ENCODE peak calls at places on chromosomes 12 and 14, in seven cellular contexts. One of them, this sample, is unnamed.

GRCh38 chr14:25049559-25050493 is at the start of gene STXBP6:
- DNase-seq in thoracic aorta: no peak
- DNase-seq in body of pancreas: peak; percentile 87
- DNase-seq in endothelial cell of umbilical vein: peak; percentile 39
- DNase-seq in prostate gland: peak; percentile 77
- DNase-seq in left ventricle myocardium inferior: peak; percentile 84
- DNase-seq in right cardiac atrium: peak; percentile 92
- DNase-seq in this sample: no peak

GRCh38 chr12:52945389-52946232 is 3.3 kb upstream of the KRT18 start:
- DNase-seq in left ventricle myocardium inferior: no peak
- DNase-seq in endothelial cell of umbilical vein: peak; percentile 41
- DNase-seq in right cardiac atrium: no peak
- DNase-seq in body of pancreas: peak; percentile 60
- DNase-seq in thoracic aorta: no peak
- DNase-seq in prostate gland: no peak
- DNase-seq in this sample: no peak

GRCh38 chr14:24403294-24404013 is 4.7 kb downstream of the NYNRIN start:
- DNase-seq in right cardiac atrium: peak; percentile 58
- DNase-seq in prostate gland: no peak
- DNase-seq in left ventricle myocardium inferior: no peak
- DNase-seq in endothelial cell of umbilical vein: peak; percentile 28
- DNase-seq in thoracic aorta: no peak
- DNase-seq in body of pancreas: no peak
- DNase-seq in this sample: no peak

GRCh38 chr14:42633504-42634095 is 1026.9 kb downstream of the LRFN5 start:
- DNase-seq in right cardiac atrium: no peak
- DNase-seq in body of pancreas: no peak
- DNase-seq in endothelial cell of umbilical vein: no peak
- DNase-seq in thoracic aorta: no peak
- DNase-seq in prostate gland: no peak
- DNase-seq in left ventricle myocardium inferior: no peak
- DNase-seq in this sample: no peak

GRCh38 chr12:69331846-69332684 is 16.1 kb upstream of the LYZ start:
- DNase-seq in right cardiac atrium: no peak
- DNase-seq in left ventricle myocardium inferior: no peak
- DNase-seq in thoracic aorta: no peak
- DNase-seq in endothelial cell of umbilical vein: no peak
- DNase-seq in body of pancreas: no peak
- DNase-seq in prostate gland: no peak
- DNase-seq in this sample: no peak

GRCh38 chr12:90510948-90511347 is 444.0 kb downstream of the CCER1 start:
- DNase-seq in endothelial cell of umbilical vein: no peak
- DNase-seq in prostate gland: no peak
- DNase-seq in left ventricle myocardium inferior: no peak
- DNase-seq in thoracic aorta: no peak
- DNase-seq in right cardiac atrium: no peak
- DNase-seq in body of pancreas: no peak
- DNase-seq in this sample: no peak

GRCh38 chr12:24078318-24078765 is 128.9 kb upstream of the SOX5 start:
- DNase-seq in prostate gland: no peak
- DNase-seq in left ventricle myocardium inferior: no peak
- DNase-seq in endothelial cell of umbilical vein: no peak
- DNase-seq in right cardiac atrium: no peak
- DNase-seq in thoracic aorta: no peak
- DNase-seq in body of pancreas: no peak
- DNase-seq in this sample: no peak

GRCh38 chr12:7217475-7218069 is 28.1 kb downstream of the PEX5 start:
- DNase-seq in thoracic aorta: no peak
- DNase-seq in prostate gland: no peak
- DNase-seq in left ventricle myocardium inferior: no peak
- DNase-seq in endothelial cell of umbilical vein: no peak
- DNase-seq in right cardiac atrium: no peak
- DNase-seq in body of pancreas: no peak
- DNase-seq in this sample: no peak

GRCh38 chr14:91143862-91144261 is 30.0 kb downstream of the DGLUCY start:
- DNase-seq in prostate gland: no peak
- DNase-seq in right cardiac atrium: peak; percentile 82
- DNase-seq in endothelial cell of umbilical vein: peak; percentile 80
- DNase-seq in left ventricle myocardium inferior: no peak
- DNase-seq in thoracic aorta: peak; percentile 83
- DNase-seq in body of pancreas: peak; percentile 69
- DNase-seq in this sample: no peak

GRCh38 chr12:82326905-82327503 is 31.2 kb downstream of the CCDC59 start:
- DNase-seq in prostate gland: no peak
- DNase-seq in left ventricle myocardium inferior: no peak
- DNase-seq in endothelial cell of umbilical vein: peak; percentile 28
- DNase-seq in thoracic aorta: no peak
- DNase-seq in right cardiac atrium: no peak
- DNase-seq in body of pancreas: no peak
- DNase-seq in this sample: no peak

GRCh38 chr12:96221391-96221790 is 27.2 kb downstream of the ELK3 start:
- DNase-seq in thoracic aorta: no peak
- DNase-seq in left ventricle myocardium inferior: no peak
- DNase-seq in prostate gland: no peak
- DNase-seq in endothelial cell of umbilical vein: no peak
- DNase-seq in right cardiac atrium: no peak
- DNase-seq in body of pancreas: no peak
- DNase-seq in this sample: no peak

GRCh38 chr12:96219700-96220206 is 25.6 kb downstream of the ELK3 start:
- DNase-seq in prostate gland: no peak
- DNase-seq in endothelial cell of umbilical vein: peak; percentile 96
- DNase-seq in right cardiac atrium: no peak
- DNase-seq in body of pancreas: no peak
- DNase-seq in thoracic aorta: no peak
- DNase-seq in left ventricle myocardium inferior: no peak
- DNase-seq in this sample: no peak

GRCh38 chr12:96215933-96216273 is 21.7 kb downstream of the ELK3 start:
- DNase-seq in endothelial cell of umbilical vein: no peak
- DNase-seq in thoracic aorta: no peak
- DNase-seq in right cardiac atrium: no peak
- DNase-seq in body of pancreas: no peak
- DNase-seq in left ventricle myocardium inferior: no peak
- DNase-seq in prostate gland: no peak
- DNase-seq in this sample: no peak

GRCh38 chr12:96220902-96221301 is 26.7 kb downstream of the ELK3 start:
- DNase-seq in prostate gland: no peak
- DNase-seq in left ventricle myocardium inferior: peak; percentile 86
- DNase-seq in endothelial cell of umbilical vein: no peak
- DNase-seq in right cardiac atrium: peak; percentile 86
- DNase-seq in thoracic aorta: no peak
- DNase-seq in body of pancreas: no peak
- DNase-seq in this sample: no peak

GRCh38 chr12:96218989-96219678 is 25.0 kb downstream of the ELK3 start:
- DNase-seq in prostate gland: no peak
- DNase-seq in thoracic aorta: no peak
- DNase-seq in right cardiac atrium: no peak
- DNase-seq in body of pancreas: no peak
- DNase-seq in left ventricle myocardium inferior: no peak
- DNase-seq in endothelial cell of umbilical vein: no peak
- DNase-seq in this sample: no peak
- H3K4me3 ChIP-seq in prostate gland: no peak overlapping the region
- H3K4me3 ChIP-seq in thoracic aorta: no peak overlapping the region
- H3K4me3 ChIP-seq in right cardiac atrium: no peak overlapping the region
- H3K4me3 ChIP-seq in body of pancreas: no peak overlapping the region
- H3K4me3 ChIP-seq in left ventricle myocardium inferior: no peak overlapping the region
- H3K4me3 ChIP-seq in endothelial cell of umbilical vein: no peak overlapping the region
- H3K4me3 ChIP-seq in this sample: no peak overlapping the region

GRCh38 chr12:120825337-120825736 is 78.8 kb downstream of the SPPL3 start:
- DNase-seq in right cardiac atrium: no peak
- DNase-seq in thoracic aorta: no peak
- DNase-seq in endothelial cell of umbilical vein: no peak
- DNase-seq in prostate gland: no peak
- DNase-seq in left ventricle myocardium inferior: no peak
- DNase-seq in body of pancreas: no peak
- DNase-seq in this sample: no peak
- H3K4me1 ChIP-seq in right cardiac atrium: peaks cover 11% of the 10 kb centered on the region
- H3K4me1 ChIP-seq in thoracic aorta: peaks cover 20% of the 10 kb centered on the region
- H3K4me1 ChIP-seq in endothelial cell of umbilical vein: no peaks in the 10 kb centered on the region
- H3K4me1 ChIP-seq in prostate gland: no peaks in the 10 kb centered on the region
- H3K4me1 ChIP-seq in left ventricle myocardium inferior: peaks cover 72% of the 10 kb centered on the region
- H3K4me1 ChIP-seq in body of pancreas: peaks cover 25% of the 10 kb centered on the region
- H3K4me1 ChIP-seq in this sample: peaks cover 3% of the 10 kb centered on the region

DNA sequence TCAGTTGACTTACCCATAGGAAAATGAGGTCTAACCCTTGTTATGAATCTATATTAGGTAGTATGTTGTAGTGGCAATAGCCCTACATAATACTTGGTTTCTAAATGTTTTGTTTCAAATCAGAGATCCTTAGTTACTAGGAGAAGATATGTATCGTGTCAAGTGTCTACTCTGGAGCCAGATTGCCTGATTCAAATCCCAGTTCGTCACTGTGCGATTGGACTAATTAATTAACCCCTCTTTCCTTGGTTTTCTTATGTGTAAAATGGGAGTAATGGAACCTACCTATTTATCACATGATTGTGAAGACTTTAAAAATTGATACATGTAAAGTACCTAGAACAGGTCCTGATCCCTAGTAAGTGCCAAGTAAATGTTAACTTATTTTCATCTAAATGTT is 1.4 kb downstream of the LETMD1 start:
- DNase-seq in left ventricle myocardium inferior: no peak
- DNase-seq in endothelial cell of umbilical vein: no peak
- DNase-seq in right cardiac atrium: no peak
- DNase-seq in body of pancreas: no peak
- DNase-seq in thoracic aorta: no peak
- DNase-seq in prostate gland: no peak
- DNase-seq in this sample: no peak
- H3K4me3 ChIP-seq in left ventricle myocardium inferior: peak overlapping the region; percentile 89
- H3K4me3 ChIP-seq in endothelial cell of umbilical vein: peak overlapping the region; percentile 92
- H3K4me3 ChIP-seq in right cardiac atrium: peak overlapping the region; percentile 86
- H3K4me3 ChIP-seq in body of pancreas: no peak overlapping the region
- H3K4me3 ChIP-seq in thoracic aorta: no peak overlapping the region
- H3K4me3 ChIP-seq in prostate gland: peak overlapping the region; percentile 76
- H3K4me3 ChIP-seq in this sample: peak overlapping the region; percentile 72

DNA sequence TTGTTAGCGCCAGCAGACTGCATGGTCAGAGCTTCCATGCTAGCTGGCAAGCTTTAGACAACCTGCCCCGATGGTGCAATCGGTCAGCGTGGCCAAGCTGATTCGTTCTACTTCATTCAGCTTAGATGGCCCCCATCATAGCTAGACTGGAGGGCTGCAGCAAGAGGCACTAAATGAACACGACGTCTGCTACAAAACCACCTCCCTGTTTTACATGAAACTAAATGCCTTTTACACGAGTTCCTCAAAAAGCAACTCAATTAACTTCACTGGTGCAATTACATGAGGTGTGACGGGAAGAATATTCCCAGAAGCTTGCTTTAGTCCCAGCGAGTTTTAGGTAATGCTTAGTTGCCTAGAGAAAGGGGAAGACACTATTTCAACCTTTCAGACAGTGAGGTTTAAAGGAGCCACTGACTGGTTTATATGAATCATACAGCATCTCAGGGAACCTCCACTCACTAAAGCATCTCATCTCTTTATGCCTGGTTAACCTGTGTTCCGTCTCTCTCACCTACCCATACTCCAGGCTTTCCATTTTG is 8.4 kb downstream of the NIN start:
- DNase-seq in thoracic aorta: no peak
- DNase-seq in body of pancreas: no peak
- DNase-seq in left ventricle myocardium inferior: no peak
- DNase-seq in right cardiac atrium: no peak
- DNase-seq in prostate gland: no peak
- DNase-seq in endothelial cell of umbilical vein: no peak
- DNase-seq in this sample: no peak
- H3K4me1 ChIP-seq in thoracic aorta: peaks cover 19% of the 10 kb centered on the region
- H3K4me1 ChIP-seq in body of pancreas: peaks cover 15% of the 10 kb centered on the region
- H3K4me1 ChIP-seq in left ventricle myocardium inferior: peaks cover 47% of the 10 kb centered on the region
- H3K4me1 ChIP-seq in right cardiac atrium: no peaks in the 10 kb centered on the region
- H3K4me1 ChIP-seq in prostate gland: no peaks in the 10 kb centered on the region
- H3K4me1 ChIP-seq in endothelial cell of umbilical vein: no peaks in the 10 kb centered on the region
- H3K4me1 ChIP-seq in this sample: peaks cover 26% of the 10 kb centered on the region

GRCh38 chr12:38783304-38783703 is 122.1 kb downstream of the CPNE8 start:
- DNase-seq in thoracic aorta: no peak
- DNase-seq in endothelial cell of umbilical vein: no peak
- DNase-seq in right cardiac atrium: no peak
- DNase-seq in prostate gland: no peak
- DNase-seq in body of pancreas: no peak
- DNase-seq in left ventricle myocardium inferior: no peak
- DNase-seq in this sample: no peak
- H3K4me3 ChIP-seq in thoracic aorta: no peak overlapping the region
- H3K4me3 ChIP-seq in endothelial cell of umbilical vein: no peak overlapping the region
- H3K4me3 ChIP-seq in right cardiac atrium: no peak overlapping the region
- H3K4me3 ChIP-seq in prostate gland: no peak overlapping the region
- H3K4me3 ChIP-seq in body of pancreas: no peak overlapping the region
- H3K4me3 ChIP-seq in left ventricle myocardium inferior: no peak overlapping the region
- H3K4me3 ChIP-seq in this sample: no peak overlapping the region

DNA sequence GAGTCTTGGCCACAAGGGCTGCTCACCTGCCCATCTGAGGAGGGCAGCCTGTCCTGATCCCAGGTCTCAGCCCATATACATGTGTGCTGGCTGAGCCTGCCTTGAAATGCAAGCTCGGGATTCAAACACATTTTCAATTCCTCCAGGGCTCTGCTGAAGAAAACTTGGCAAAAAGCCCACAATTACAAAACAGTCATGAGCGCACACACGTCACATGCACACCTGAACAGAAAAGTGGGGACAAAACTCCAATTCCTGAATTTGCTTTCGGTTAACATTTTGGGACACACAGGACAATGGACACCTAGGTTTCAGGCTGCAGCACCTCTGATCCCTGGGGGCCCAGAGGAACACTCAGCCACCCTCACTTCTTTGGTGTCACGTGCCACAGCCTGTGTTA is 113.9 kb downstream of the RBM19 start:
- DNase-seq in endothelial cell of umbilical vein: no peak
- DNase-seq in body of pancreas: no peak
- DNase-seq in right cardiac atrium: no peak
- DNase-seq in prostate gland: no peak
- DNase-seq in left ventricle myocardium inferior: no peak
- DNase-seq in thoracic aorta: no peak
- DNase-seq in this sample: no peak
- H3K4me1 ChIP-seq in endothelial cell of umbilical vein: no peaks in the 10 kb centered on the region
- H3K4me1 ChIP-seq in body of pancreas: no peaks in the 10 kb centered on the region
- H3K4me1 ChIP-seq in right cardiac atrium: peaks cover 22% of the 10 kb centered on the region
- H3K4me1 ChIP-seq in prostate gland: no peaks in the 10 kb centered on the region
- H3K4me1 ChIP-seq in left ventricle myocardium inferior: peaks cover 75% of the 10 kb centered on the region
- H3K4me1 ChIP-seq in thoracic aorta: peaks cover 18% of the 10 kb centered on the region
- H3K4me1 ChIP-seq in this sample: no peaks in the 10 kb centered on the region

GRCh38 chr12:120367252-120367923 is 1.6 kb downstream of the MSI1 start:
- DNase-seq in left ventricle myocardium inferior: no peak
- DNase-seq in body of pancreas: peak; percentile 43
- DNase-seq in endothelial cell of umbilical vein: no peak
- DNase-seq in thoracic aorta: no peak
- DNase-seq in right cardiac atrium: no peak
- DNase-seq in prostate gland: no peak
- DNase-seq in this sample: no peak
- H3K4me3 ChIP-seq in left ventricle myocardium inferior: peak overlapping the region; percentile 75
- H3K4me3 ChIP-seq in body of pancreas: no peak overlapping the region
- H3K4me3 ChIP-seq in endothelial cell of umbilical vein: no peak overlapping the region
- H3K4me3 ChIP-seq in thoracic aorta: peak overlapping the region; percentile 63
- H3K4me3 ChIP-seq in right cardiac atrium: peak overlapping the region; percentile 68
- H3K4me3 ChIP-seq in prostate gland: peak overlapping the region; percentile 65
- H3K4me3 ChIP-seq in this sample: peak overlapping the region; percentile 4

This sample was measured in effector memory CD4-positive, alpha-beta T cell.